ENCODE peak calls at places on chromosomes 3 and 15, in seven cellular contexts. K, M, P, A, D, C and I are unnamed samples.
A peak's percentile ranks its signal among the peaks of the same experiment; 100 is the strongest.

GRCh38 chr15:71379893-71380292 is 264.6 kb downstream of the THSD4 start:
- DNase-seq in K (no peak), M (no peak), D (no peak), P (no peak), A (no peak), C (no peak), I (no peak)

GRCh38 chr3:99319961-99320360 is 318.4 kb upstream of the COL8A1 start:
- DNase-seq in A (no peak), M (no peak), C (no peak), P (peak; percentile 93), D (no peak), K (no peak), I (no peak)

GRCh38 chr3:73577704-73578103 is 47.0 kb downstream of the PDZRN3 start:
- DNase-seq in K (no peak), D (no peak), A (no peak), C (no peak), P (no peak), M (no peak), I (no peak)

GRCh38 chr3:138834359-138835176 is at the start of gene PIK3CB:
- DNase-seq in P (peak; percentile 81), M (peak; percentile 91), A (peak; percentile 90), C (peak; percentile 96), K (no peak), D (peak; percentile 88), I (peak; percentile 88)

GRCh38 chr15:72782274-72782992 is 1.1 kb downstream of the ADPGK start:
- DNase-seq in C (no peak), P (no peak), K (no peak), D (no peak), M (no peak), A (no peak), I (no peak)

GRCh38 chr3:117628896-117629295 is 919.3 kb downstream of the TUSC7 start:
- DNase-seq in C (no peak), P (peak; percentile 91), D (peak; percentile 100), K (peak; percentile 89), M (no peak), A (no peak), I (peak; percentile 1)

GRCh38 chr3:128482857-128483656 is 9.9 kb downstream of the GATA2 start:
- DNase-seq in D (no peak), A (no peak), M (no peak), K (peak; percentile 45), C (peak; percentile 75), P (peak; percentile 40), I (no peak)

GRCh38 chr3:124347418-124347817 is 355.5 kb upstream of the ROPN1 start:
- DNase-seq in M (no peak), D (no peak), C (no peak), A (peak; percentile 37), K (no peak), P (no peak), I (no peak)

GRCh38 chr3:29415824-29416223 is 135.0 kb downstream of the RBMS3 start:
- DNase-seq in M (no peak), P (no peak), D (no peak), K (peak; percentile 30), A (no peak), C (no peak), I (no peak)

GRCh38 chr3:89280822-89281365 is 173.5 kb downstream of the EPHA3 start:
- DNase-seq in C (no peak), A (no peak), M (no peak), K (no peak), P (no peak), D (no peak), I (no peak)